ENCODE peak calls at places on chromosomes 1 and 21, in six cellular contexts. Y is tibial nerve, H is kidney, Q is A673, B is heart left ventricle, C is sigmoid colon. A is an unnamed sample. For H3K9me3, the result is how much of the 10 kb centered on the place peaks cover.

GRCh38 chr1:36199934-36200741 is 24.1 kb upstream of the THRAP3 start:
- DNase-seq in C (no peak), Q (no peak), H (no peak), Y (no peak), B (peak), A (no peak)

GRCh38 chr1:50416553-50417453 is 6.4 kb downstream of the DMRTA2 start:
- DNase-seq in B (no peak), Q (no peak), Y (no peak), C (no peak), H (no peak), A (no peak)

GRCh38 chr1:162328507-162328906 is 48.1 kb downstream of the SPATA46 start:
- DNase-seq in H (no peak), C (no peak), Y (no peak), Q (peak), B (no peak), A (no peak)

GRCh38 chr21:43867936-43868335 is 2.9 kb downstream of the AGPAT3 start:
- DNase-seq in H (no peak), C (no peak), Q (no peak), Y (no peak), B (peak), A (no peak)

GRCh38 chr1:153081736-153082135 is 10.3 kb upstream of the SPRR2B start:
- DNase-seq in Y (no peak), B (no peak), H (no peak), C (no peak), Q (no peak), A (no peak)

GRCh38 chr1:173451981-173452380 is 25.2 kb upstream of the PRDX6 start:
- DNase-seq in B (peak), C (peak), Q (no peak), H (no peak), Y (no peak), A (no peak)

GRCh38 chr1:217363319-217363718 is 267.6 kb downstream of the GPATCH2 start:
- DNase-seq in Q (no peak), B (no peak), Y (no peak), H (no peak), C (no peak), A (no peak)

GRCh38 chr1:227316941-227317540 is 1.3 kb downstream of the CDC42BPA start:
- DNase-seq in Q (no peak), Y (no peak), C (no peak), B (no peak), H (no peak), A (no peak)

GRCh38 chr1:242847390-242847993 is 323.0 kb upstream of the PLD5 start:
- DNase-seq in Q (peak), Y (no peak), H (no peak), C (no peak), B (no peak), A (no peak)

GRCh38 chr21:41851090-41851790 is 27.9 kb downstream of the PRDM15 start:
- DNase-seq in Q (no peak), B (no peak), Y (no peak), H (peak), C (no peak), A (no peak)

GRCh38 chr1:202122639-202123335 is at the start of gene GPR37L1:
- DNase-seq in H (no peak), B (peak), Y (peak), C (no peak), Q (no peak), A (peak)

GRCh38 chr1:64654519-64655341 is 90.1 kb upstream of the RAVER2 start:
- DNase-seq in Y (no peak), B (peak), C (no peak), Q (peak), H (no peak), A (no peak)

GRCh38 chr1:228112617-228113016 is 3.5 kb upstream of the MRPL55 start:
- DNase-seq in Q (no peak), C (no peak), H (no peak), Y (no peak), B (no peak), A (no peak)

GRCh38 chr1:29122987-29123870 is 474 bp downstream of the TMEM200B start:
- DNase-seq in H (peak), B (peak), Y (no peak), C (peak), Q (no peak), A (peak)

GRCh38 chr1:185096531-185096930 is 51.2 kb downstream of the RNF2 start:
- DNase-seq in H (no peak), C (no peak), B (no peak), Y (no peak), Q (no peak), A (no peak)

GRCh38 chr1:72282271-72282656 is at the start of gene NEGR1:
- DNase-seq in H (peak), Q (peak), B (peak), Y (peak), C (peak), A (peak)

GRCh38 chr21:34166468-34166867 is 93.1 kb downstream of the MRPS6 start:
- DNase-seq in Y (no peak), C (peak), H (no peak), Q (peak), B (no peak), A (no peak)
- H3K9me3 ChIP-seq in Y (under half), C (under half), H (under half), Q (under half), B (half or more), A (under half)

GRCh38 chr21:20341431-20341830 is 656.8 kb upstream of the NCAM2 start:
- DNase-seq in Q (no peak), H (no peak), B (no peak), Y (no peak), C (no peak), A (no peak)
- H3K9me3 ChIP-seq in Q (under half), H (under half), B (under half), Y (under half), C (under half), A (under half)

GRCh38 chr1:2854611-2855010 is 53.1 kb upstream of the TTC34 start:
- DNase-seq in Q (no peak), B (peak), Y (no peak), C (no peak), H (peak), A (no peak)

GRCh38 chr1:2856076-2856390 is 54.5 kb upstream of the TTC34 start:
- DNase-seq in Q (no peak), Y (no peak), C (no peak), H (peak), B (peak), A (no peak)

GRCh38 chr1:2854151-2854550 is 52.7 kb upstream of the TTC34 start:
- DNase-seq in B (peak), Y (no peak), C (no peak), H (peak), Q (no peak), A (peak)

GRCh38 chr1:2856821-2857290 is 55.4 kb upstream of the TTC34 start:
- DNase-seq in B (peak), Y (no peak), H (peak), C (no peak), Q (no peak), A (peak)

DNA sequence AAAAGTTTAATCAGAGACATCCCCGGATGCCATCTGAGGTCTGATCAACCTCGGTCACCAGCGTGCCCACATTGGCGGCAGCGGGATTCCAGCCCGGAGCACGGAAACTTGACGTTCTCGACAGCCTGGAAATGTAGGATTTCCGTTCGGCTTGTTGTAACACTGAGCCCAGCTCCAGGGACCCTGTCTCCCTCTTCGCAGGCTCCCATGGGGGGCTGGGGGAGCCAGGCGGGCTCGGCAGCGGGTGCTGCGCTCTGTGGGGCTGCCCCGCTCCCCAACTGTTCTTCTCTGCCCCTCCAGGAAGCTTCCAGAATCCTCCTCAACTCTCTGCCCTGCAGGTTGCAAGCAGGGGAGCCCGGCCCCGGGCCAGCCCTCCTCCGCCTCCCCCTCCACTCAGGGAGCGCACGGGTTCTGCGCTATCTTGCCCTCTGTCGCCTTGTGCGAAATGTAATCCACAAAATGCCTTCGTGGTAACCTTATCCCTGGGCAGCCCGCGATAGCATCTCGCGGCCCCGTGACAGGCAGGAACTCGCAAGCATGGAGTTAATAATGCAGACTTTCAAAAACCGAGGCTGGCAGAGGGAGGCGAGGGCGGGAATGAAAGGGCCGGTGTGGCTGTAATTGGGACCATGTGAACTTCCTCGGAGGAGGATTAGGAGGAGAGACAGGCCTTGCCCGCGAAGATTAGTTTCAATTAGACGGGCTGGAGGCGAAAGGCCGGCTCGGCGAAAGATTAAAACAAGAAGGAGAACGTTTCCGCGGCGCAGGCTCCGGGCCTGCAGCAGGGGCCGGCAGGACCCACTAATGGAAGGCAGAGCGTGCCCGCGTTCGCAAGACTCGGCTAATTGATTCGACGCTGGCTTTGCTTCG is 53.9 kb upstream of the TTC34 start:
- DNase-seq in Y (no peak), Q (no peak), C (no peak), H (peak), B (peak), A (peak)
- H3K9me3 ChIP-seq in Y (under half), Q (under half), C (under half), H (under half), B (under half), A (under half)

DNA sequence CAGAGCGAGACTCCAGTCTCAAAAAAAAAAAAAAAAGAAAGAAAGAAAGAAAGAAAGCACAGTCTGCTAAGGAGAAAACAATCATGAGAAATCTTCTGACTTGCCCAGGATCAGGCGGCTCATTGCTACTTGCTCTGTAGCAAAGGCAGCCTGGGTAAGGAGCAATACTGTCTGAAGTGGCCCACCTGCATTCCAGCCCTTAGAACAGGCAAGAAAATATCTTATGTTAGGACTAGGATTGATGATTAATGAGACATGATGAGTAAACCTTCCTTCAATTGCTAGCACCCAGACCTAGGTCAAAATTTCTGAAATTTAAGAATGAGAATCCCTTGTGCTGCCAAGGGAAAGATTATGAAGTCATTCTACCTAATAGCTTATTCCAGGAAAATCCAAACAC is 140.8 kb downstream of the DSCAM start:
- DNase-seq in H (no peak), B (no peak), Y (no peak), Q (no peak), C (no peak), A (no peak)
- H3K9me3 ChIP-seq in H (under half), B (under half), Y (under half), Q (under half), C (under half), A (under half)

GRCh38 chr21:26421724-26422123 is 151.4 kb downstream of the CYYR1 start:
- DNase-seq in B (no peak), C (no peak), H (no peak), Q (no peak), Y (no peak), A (no peak)

GRCh38 chr21:26422138-26422537 is 150.9 kb downstream of the CYYR1 start:
- DNase-seq in H (no peak), Q (no peak), B (no peak), C (no peak), Y (no peak), A (no peak)

GRCh38 chr21:26425576-26425975 is 147.5 kb downstream of the CYYR1 start:
- DNase-seq in Q (no peak), B (no peak), C (no peak), Y (no peak), H (no peak), A (no peak)

DNA sequence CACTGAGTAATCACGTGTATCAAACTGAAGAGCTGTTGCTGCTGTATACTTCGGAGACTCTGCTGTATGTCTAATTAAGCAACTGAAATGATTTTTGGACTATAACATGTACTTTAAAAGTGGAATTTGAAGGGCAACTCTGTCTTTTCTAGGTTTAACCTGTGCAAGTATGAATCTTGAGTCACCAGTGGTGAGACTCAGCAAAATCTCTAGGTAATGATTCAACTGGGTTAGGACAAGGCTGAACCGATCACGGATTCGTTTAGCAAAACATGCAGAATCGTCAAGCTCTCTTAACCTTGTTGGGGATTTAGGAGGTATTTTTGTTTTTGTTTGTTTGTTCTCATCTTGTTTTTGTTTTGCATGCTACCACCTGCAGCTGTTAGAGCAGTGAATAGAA is 149.6 kb downstream of the CYYR1 start:
- DNase-seq in C (no peak), Y (no peak), H (no peak), Q (no peak), B (no peak), A (no peak)
- H3K9me3 ChIP-seq in C (under half), Y (under half), H (under half), Q (under half), B (under half), A (under half)

GRCh38 chr1:203968728-203969127 is 104.2 kb upstream of the SOX13 start:
- DNase-seq in Y (no peak), B (peak), C (no peak), H (no peak), Q (peak), A (no peak)
- H3K9me3 ChIP-seq in Y (under half), B (under half), C (under half), H (under half), Q (under half), A (under half)

DNA sequence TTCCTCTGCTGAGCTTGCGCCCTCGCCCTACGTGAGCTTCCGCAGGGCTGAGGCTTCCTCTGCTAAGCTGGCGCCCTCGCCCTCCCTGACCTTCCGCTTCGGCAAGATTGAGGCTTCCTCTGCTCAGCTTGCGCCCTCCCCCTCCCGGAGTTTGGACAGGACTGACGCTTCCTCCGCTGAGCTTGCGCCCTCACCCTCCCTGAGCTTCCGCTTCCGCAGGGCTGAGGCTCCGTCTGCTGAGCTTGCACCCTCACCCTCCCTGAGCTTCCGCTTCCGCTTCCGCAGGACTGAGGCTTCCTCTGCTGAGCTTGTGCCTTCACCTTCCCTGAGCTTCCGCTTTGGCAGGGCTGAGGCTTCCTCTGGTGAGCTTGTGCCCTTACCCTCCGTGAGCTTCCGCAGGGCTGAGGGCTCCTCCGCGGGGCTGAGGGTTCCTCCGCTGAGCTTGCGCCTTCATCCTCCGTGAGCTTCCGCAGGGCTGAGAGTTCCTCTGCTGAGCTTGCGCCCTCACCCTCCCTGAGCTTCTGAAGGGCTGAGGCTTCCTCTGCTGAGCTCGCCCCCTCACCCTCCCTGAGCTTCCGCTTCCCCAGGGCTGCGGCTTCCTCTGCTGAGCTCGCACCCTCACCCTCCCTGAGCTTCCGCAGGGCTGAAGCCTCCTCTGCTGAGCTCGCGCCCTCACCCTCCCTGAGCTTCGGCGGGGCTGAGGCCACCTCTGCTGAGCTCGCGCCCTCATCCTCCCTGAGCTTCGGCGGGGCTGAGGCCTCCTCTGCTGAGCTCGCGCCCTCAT is 753.6 kb upstream of the TPTE start:
- DNase-seq in Q (no peak), C (no peak), H (peak), Y (no peak), B (no peak), A (peak)
- H3K9me3 ChIP-seq in Q (half or more), C (under half), H (under half), Y (under half), B (half or more), A (half or more)

GRCh38 chr21:8998946-8999681 is 1522.3 kb upstream of the TPTE start:
- DNase-seq in H (no peak), Q (no peak), C (no peak), Y (no peak), B (no peak), A (no peak)

GRCh38 chr21:8993284-8993942 is 1528.0 kb upstream of the TPTE start:
- DNase-seq in Q (no peak), B (no peak), H (no peak), Y (no peak), C (no peak), A (no peak)

GRCh38 chr21:8993943-8994639 is 1527.3 kb upstream of the TPTE start:
- DNase-seq in Y (no peak), C (no peak), B (no peak), Q (no peak), H (no peak), A (no peak)

GRCh38 chr21:8994640-8995511 is 1526.5 kb upstream of the TPTE start:
- DNase-seq in Q (no peak), Y (no peak), H (no peak), B (no peak), C (no peak), A (no peak)

DNA sequence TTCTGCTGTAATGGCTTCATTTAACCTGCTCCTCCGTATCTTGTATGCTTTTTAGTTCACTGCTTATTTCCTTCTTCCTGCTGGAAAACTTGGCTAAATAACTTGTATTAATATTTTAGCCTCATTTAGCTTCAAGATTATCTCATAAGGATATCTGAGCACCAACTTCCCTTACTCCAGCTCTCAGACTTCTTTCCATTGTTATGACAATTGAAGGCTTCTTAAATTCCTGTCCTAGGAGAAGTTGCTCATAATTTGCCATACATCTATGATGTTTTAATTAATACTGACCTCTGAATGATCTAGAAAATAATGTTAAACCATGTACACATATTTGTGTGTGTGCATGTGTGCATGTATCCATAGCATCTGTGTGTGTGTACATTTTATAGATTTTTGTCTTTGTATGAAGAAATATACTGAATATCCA is 1524.4 kb upstream of the TPTE start:
- DNase-seq in B (no peak), Y (no peak), Q (no peak), C (no peak), H (no peak), A (no peak)
- H3K9me3 ChIP-seq in B (half or more), Y (under half), Q (half or more), C (under half), H (under half), A (half or more)

A was measured in left lung.